ENCODE peak calls at places on chromosomes 7 and 10, in five cellular contexts. I is AG04449, P is G401, Z is HL-60, S is SK-N-SH. F is an unnamed sample.

GRCh38 chr7:2269468-2270460 is 27.7 kb downstream of the NUDT1 start:
- DNase-seq in I (no peak), P (peak), S (peak), Z (no peak), F (no peak)

GRCh38 chr10:33412261-33413092 is 78.0 kb upstream of the NRP1 start:
- DNase-seq in P (no peak), S (no peak), I (peak), Z (no peak), F (no peak)

GRCh38 chr10:93437000-93437945 is 44.9 kb downstream of the MYOF start:
- DNase-seq in P (peak), Z (no peak), I (peak), S (no peak), F (no peak)

GRCh38 chr10:65501259-65501658 is 1424.6 kb upstream of the LRRTM3 start:
- DNase-seq in S (no peak), Z (no peak), P (no peak), I (no peak), F (no peak)

GRCh38 chr10:69065406-69066361 is 22.2 kb upstream of the SRGN start:
- DNase-seq in Z (peak), S (no peak), P (no peak), I (no peak), F (no peak)

GRCh38 chr7:107898997-107899594 is 8.1 kb downstream of the DLD start:
- DNase-seq in Z (no peak), P (no peak), I (no peak), S (no peak), F (no peak)

GRCh38 chr7:20327047-20327446 is 3.7 kb upstream of the ITGB8 start:
- DNase-seq in P (no peak), Z (no peak), S (no peak), I (no peak), F (no peak)

GRCh38 chr7:103113164-103113563 is 35.7 kb downstream of the NAPEPLD start:
- DNase-seq in P (no peak), S (no peak), I (peak), Z (no peak), F (no peak)

GRCh38 chr10:10128387-10128786 is 889.3 kb upstream of the CELF2 start:
- DNase-seq in Z (no peak), S (no peak), P (no peak), I (no peak), F (no peak)

GRCh38 chr7:80095545-80095944 is 39.1 kb upstream of the GNAI1 start:
- DNase-seq in Z (no peak), I (no peak), P (peak), S (peak), F (no peak)

GRCh38 chr7:103632972-103633371 is 187.0 kb upstream of the SLC26A5 start:
- DNase-seq in Z (no peak), P (no peak), I (no peak), S (no peak), F (no peak)

GRCh38 chr10:122981066-122981464 is 864 bp downstream of the PSTK start:
- DNase-seq in I (peak), Z (peak), S (peak), P (peak), F (no peak)

GRCh38 chr10:94630017-94630688 is 53.4 kb upstream of the CYP2C18 start:
- DNase-seq in Z (no peak), P (peak), S (peak), I (no peak), F (no peak)

GRCh38 chr10:128064615-128065580 is 61.3 kb downstream of the MKI67 start:
- DNase-seq in Z (peak), S (no peak), I (peak), P (no peak), F (no peak)

GRCh38 chr10:78924319-78925003 is 144.3 kb upstream of the ZMIZ1 start:
- DNase-seq in P (no peak), I (no peak), S (no peak), Z (no peak), F (no peak)

GRCh38 chr7:141012696-141013344 is 1.9 kb downstream of the MRPS33 start:
- DNase-seq in Z (no peak), I (no peak), P (no peak), S (no peak), F (no peak)

GRCh38 chr10:104300736-104301292 is 31.8 kb downstream of the GSTO2 start:
- DNase-seq in Z (no peak), P (peak), S (peak), I (peak), F (no peak)

GRCh38 chr7:92766461-92767003 is 69.8 kb downstream of the CDK6 start:
- DNase-seq in P (peak), I (no peak), S (no peak), Z (no peak), F (no peak)

GRCh38 chr10:71161429-71161828 is 50.9 kb upstream of the UNC5B start:
- DNase-seq in S (no peak), I (no peak), P (no peak), Z (peak), F (no peak)

GRCh38 chr7:33886100-33886623 is 19.2 kb upstream of the BMPER start:
- DNase-seq in P (no peak), I (no peak), Z (no peak), S (peak), F (no peak)

GRCh38 chr7:137886706-137887105 is 39.9 kb upstream of the DGKI start:
- DNase-seq in Z (no peak), S (no peak), I (peak), P (no peak), F (no peak)

GRCh38 chr7:67947651-67948050 is 951.0 kb downstream of the TYW1 start:
- DNase-seq in P (no peak), I (no peak), S (no peak), Z (no peak), F (no peak)

GRCh38 chr7:106591146-106591545 is 69.8 kb downstream of the CCDC71L start:
- DNase-seq in Z (no peak), P (no peak), S (no peak), I (no peak), F (no peak)

GRCh38 chr7:159031750-159032149 is 112.9 kb downstream of the VIPR2 start:
- DNase-seq in P (no peak), S (no peak), Z (no peak), I (no peak), F (no peak)

GRCh38 chr7:138981332-138982203 is at the start of gene KIAA1549:
- DNase-seq in S (peak), P (no peak), I (no peak), Z (peak), F (peak)

GRCh38 chr7:38102486-38102885 is 75.6 kb upstream of the STARD3NL start:
- DNase-seq in P (no peak), Z (no peak), I (no peak), S (no peak), F (no peak)

GRCh38 chr7:123260428-123260960 is 60.7 kb upstream of the SLC13A1 start:
- DNase-seq in I (no peak), Z (no peak), P (no peak), S (no peak), F (no peak)

GRCh38 chr10:33886299-33886698 is 551.8 kb upstream of the NRP1 start:
- DNase-seq in I (no peak), P (no peak), S (peak), Z (no peak), F (no peak)

GRCh38 chr10:71486465-71487114 is 89.9 kb downstream of the CDH23 start:
- DNase-seq in S (peak), Z (peak), P (no peak), I (no peak), F (peak)

GRCh38 chr7:151059362-151060112 is at the start of gene SLC4A2:
- DNase-seq in Z (peak), I (no peak), S (peak), P (peak), F (peak)

GRCh38 chr7:140316165-140316661 is 82.1 kb downstream of the SLC37A3 start:
- DNase-seq in P (peak), I (no peak), Z (no peak), S (no peak), F (no peak)